ENCODE peak calls at places on chromosomes 7 and 10, in four cellular contexts. L is ovary, V is upper lobe of left lung, S is SK-N-SH. H is an unnamed sample. For H3K36me3, the result is how much of the 10 kb centered on the place peaks cover.

GRCh38 chr10:29554660-29555059 is 80.1 kb downstream of the SVIL start:
- DNase-seq in L (no peak), V (no peak), S (no peak), H (no peak)

GRCh38 chr7:77180990-77181595 is 18.5 kb downstream of the FGL2 start:
- DNase-seq in L (no peak), V (no peak), S (no peak), H (no peak)

GRCh38 chr10:101097881-101098280 is 33.2 kb upstream of the TLX1 start:
- DNase-seq in L (no peak), V (no peak), S (no peak), H (no peak)

GRCh38 chr7:45863715-45864114 is 9.2 kb downstream of the CCDC201 start:
- DNase-seq in L (no peak), V (no peak), S (no peak), H (no peak)

GRCh38 chr10:127043312-127043711 is 138.1 kb downstream of the DOCK1 start:
- DNase-seq in L (no peak), V (no peak), S (no peak), H (no peak)

GRCh38 chr10:19819419-19820033 is 3.3 kb downstream of the PLXDC2 start:
- DNase-seq in L (no peak), V (no peak), S (peak), H (no peak)

GRCh38 chr10:125911990-125912389 is 15.6 kb downstream of the FANK1 start:
- DNase-seq in L (no peak), V (peak), S (no peak), H (peak)

GRCh38 chr7:7969306-7970112 is 913 bp downstream of the GLCCI1 start:
- DNase-seq in L (peak), V (peak), S (no peak), H (peak)

GRCh38 chr7:41579961-41580935 is 122.6 kb downstream of the INHBA start:
- DNase-seq in L (no peak), V (no peak), S (no peak), H (no peak)

GRCh38 chr7:125136341-125136740 is 206.7 kb upstream of the POT1 start:
- DNase-seq in L (no peak), V (no peak), S (no peak), H (no peak)

GRCh38 chr7:94401411-94401810 is 6.7 kb downstream of the COL1A2 start:
- DNase-seq in L (no peak), V (no peak), S (no peak), H (no peak)

GRCh38 chr10:77031531-77031930 is 606.1 kb downstream of the KCNMA1 start:
- DNase-seq in L (no peak), V (no peak), S (no peak), H (no peak)
- H3K36me3 ChIP-seq in L (under half), V (under half), S (under half), H (under half)

GRCh38 chr10:51244308-51244707 is 170.0 kb downstream of the PRKG1 start:
- DNase-seq in L (no peak), V (no peak), S (no peak), H (no peak)
- TF ChIP-seq EP300 in L (no peak), V (no peak), S (no peak), H (no peak)

GRCh38 chr7:80937336-80937735 is 18.5 kb upstream of the SEMA3C start:
- DNase-seq in L (no peak), V (no peak), S (peak), H (no peak)

GRCh38 chr7:80940539-80941205 is 21.8 kb upstream of the SEMA3C start:
- DNase-seq in L (no peak), V (no peak), S (no peak), H (no peak)

GRCh38 chr7:80943342-80943741 is 24.5 kb upstream of the SEMA3C start:
- DNase-seq in L (no peak), V (no peak), S (no peak), H (no peak)

GRCh38 chr7:80941206-80941758 is 22.4 kb upstream of the SEMA3C start:
- DNase-seq in L (no peak), V (no peak), S (no peak), H (no peak)

GRCh38 chr7:80942261-80943041 is 23.6 kb upstream of the SEMA3C start:
- DNase-seq in L (peak), V (peak), S (peak), H (peak)
- H3K4me3 ChIP-seq in L (no peak), V (no peak), S (no peak), H (no peak)

GRCh38 chr10:123156091-123156490 is 1.9 kb downstream of the BUB3 start:
- DNase-seq in L (no peak), V (no peak), S (no peak), H (no peak)
- H3K36me3 ChIP-seq in L (under half), V (under half), S (half or more), H (under half)

GRCh38 chr7:50657341-50657873 is 92.2 kb upstream of the DDC start:
- DNase-seq in L (peak), V (no peak), S (no peak), H (no peak)
- TF ChIP-seq EP300 in L (peak), V (peak), S (no peak), H (peak)

DNA sequence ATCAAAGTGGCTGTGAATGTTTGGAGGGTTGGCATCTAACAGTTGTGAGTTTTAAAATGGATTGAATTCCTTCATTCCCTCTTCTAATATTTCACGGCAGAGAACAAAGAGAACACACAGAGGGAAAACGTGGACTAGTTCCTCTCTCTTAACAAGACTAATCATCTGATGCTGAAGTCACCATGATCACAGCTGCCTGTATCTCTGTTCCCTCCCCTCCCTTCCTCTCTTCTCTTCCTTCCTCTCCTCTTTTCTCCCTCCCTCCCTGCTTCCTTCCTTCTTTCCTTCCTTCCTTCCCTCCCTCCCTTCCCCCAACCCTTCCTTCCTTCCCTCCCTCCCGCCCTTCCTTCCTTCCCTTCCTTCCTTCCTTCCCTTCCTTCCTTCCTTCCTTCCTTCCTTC is 10.0 kb upstream of the GJD4 start:
- DNase-seq in L (no peak), V (no peak), S (no peak), H (no peak)
- H3K4me3 ChIP-seq in L (no peak), V (no peak), S (no peak), H (no peak)

GRCh38 chr7:93132216-93132615 is 14.4 kb upstream of the SAMD9 start:
- DNase-seq in L (no peak), V (no peak), S (no peak), H (no peak)

GRCh38 chr7:93138576-93138975 is 9.6 kb downstream of the SAMD9L start:
- DNase-seq in L (no peak), V (no peak), S (no peak), H (no peak)

DNA sequence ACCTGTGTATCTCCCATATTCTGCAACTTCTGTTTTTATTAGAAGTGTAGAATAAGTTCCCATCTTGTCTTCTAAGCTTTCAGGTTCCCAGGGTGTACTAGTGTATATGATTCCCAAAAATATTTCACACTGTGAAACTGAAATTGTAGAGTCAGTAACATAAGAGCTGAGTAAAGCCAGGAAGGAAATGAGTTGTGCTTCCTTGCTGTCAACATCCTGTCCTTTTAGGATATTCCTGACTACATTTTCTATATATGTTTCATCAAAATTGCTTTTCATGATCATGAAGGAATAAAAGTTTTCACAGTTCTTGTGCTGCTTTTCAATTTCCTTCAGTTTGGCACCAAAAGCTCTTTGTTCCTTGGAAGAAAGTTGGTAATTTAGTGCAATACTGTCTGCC is 15.2 kb downstream of the SAMD9L start:
- DNase-seq in L (no peak), V (no peak), S (no peak), H (no peak)
- H3K36me3 ChIP-seq in L (under half), V (under half), S (under half), H (under half)

GRCh38 chr10:6737080-6737641 is 157.1 kb upstream of the PRKCQ start:
- DNase-seq in L (no peak), V (no peak), S (no peak), H (no peak)
- TF ChIP-seq EP300 in L (no peak), V (no peak), S (no peak), H (no peak)

DNA sequence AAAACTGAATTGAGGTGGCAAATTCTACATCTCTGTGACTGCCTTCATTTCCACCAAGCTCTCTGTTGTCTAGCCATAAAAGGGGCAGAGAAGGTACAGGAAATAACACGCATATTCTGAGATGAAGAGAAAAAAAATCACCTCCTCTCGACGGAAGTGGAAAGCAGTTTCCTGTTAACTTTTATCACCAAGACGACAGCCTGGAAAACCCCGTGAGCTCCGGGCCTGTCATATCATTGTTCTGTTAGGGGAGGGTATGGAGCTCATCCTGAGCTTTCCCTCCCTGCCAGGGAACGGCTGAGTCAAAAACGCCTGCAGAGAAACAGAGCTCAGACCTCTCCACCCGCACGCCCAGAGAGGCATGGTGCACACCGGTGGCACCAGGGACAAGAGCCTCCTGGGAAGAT is 200.3 kb downstream of the PRPF18 start:
- DNase-seq in L (no peak), V (no peak), S (no peak), H (no peak)
- H3K4me3 ChIP-seq in L (no peak), V (no peak), S (no peak), H (no peak)

H was measured in stomach.